ENCODE peak calls at places on chromosomes 2 and 18, in four cellular contexts. Y is MM.1S, C is Karpas-422, P is neuronal stem cell. H is an unnamed sample.

GRCh38 chr2:112175958-112176573 is 37.9 kb downstream of the FBLN7 start:
- DNase-seq in C (no peak), Y (no peak), P (no peak), H (no peak)

GRCh38 chr18:12324991-12325725 is 17.1 kb downstream of the TUBB6 start:
- DNase-seq in P (no peak), Y (no peak), C (no peak), H (no peak)

GRCh38 chr2:70078384-70078783 is 8.9 kb upstream of the PCBP1 start:
- DNase-seq in C (no peak), P (no peak), Y (no peak), H (no peak)

GRCh38 chr18:61285777-61286176 is 47.5 kb upstream of the CDH20 start:
- DNase-seq in P (no peak), C (no peak), Y (no peak), H (no peak)

GRCh38 chr2:206989306-206989705 is 50.0 kb downstream of the CPO start:
- DNase-seq in Y (peak), P (no peak), C (peak), H (peak)

GRCh38 chr2:145984541-145984940 is 1464.6 kb upstream of the ZEB2 start:
- DNase-seq in C (no peak), P (no peak), Y (no peak), H (no peak)

GRCh38 chr2:71538656-71539265 is 85.4 kb downstream of the DYSF start:
- DNase-seq in P (no peak), Y (no peak), C (no peak), H (no peak)

GRCh38 chr2:74407682-74408081 is 13.7 kb downstream of the C2orf81 start:
- DNase-seq in Y (no peak), P (no peak), C (no peak), H (no peak)

GRCh38 chr2:97731274-97732050 is 18.1 kb downstream of the ZAP70 start:
- DNase-seq in P (no peak), Y (no peak), C (no peak), H (no peak)

GRCh38 chr2:16390561-16390960 is 275.1 kb downstream of the CYRIA start:
- DNase-seq in P (no peak), Y (no peak), C (no peak), H (no peak)

GRCh38 chr2:239662413-239663120 is 261.7 kb upstream of the HDAC4 start:
- DNase-seq in P (no peak), Y (no peak), C (no peak), H (no peak)

DNA sequence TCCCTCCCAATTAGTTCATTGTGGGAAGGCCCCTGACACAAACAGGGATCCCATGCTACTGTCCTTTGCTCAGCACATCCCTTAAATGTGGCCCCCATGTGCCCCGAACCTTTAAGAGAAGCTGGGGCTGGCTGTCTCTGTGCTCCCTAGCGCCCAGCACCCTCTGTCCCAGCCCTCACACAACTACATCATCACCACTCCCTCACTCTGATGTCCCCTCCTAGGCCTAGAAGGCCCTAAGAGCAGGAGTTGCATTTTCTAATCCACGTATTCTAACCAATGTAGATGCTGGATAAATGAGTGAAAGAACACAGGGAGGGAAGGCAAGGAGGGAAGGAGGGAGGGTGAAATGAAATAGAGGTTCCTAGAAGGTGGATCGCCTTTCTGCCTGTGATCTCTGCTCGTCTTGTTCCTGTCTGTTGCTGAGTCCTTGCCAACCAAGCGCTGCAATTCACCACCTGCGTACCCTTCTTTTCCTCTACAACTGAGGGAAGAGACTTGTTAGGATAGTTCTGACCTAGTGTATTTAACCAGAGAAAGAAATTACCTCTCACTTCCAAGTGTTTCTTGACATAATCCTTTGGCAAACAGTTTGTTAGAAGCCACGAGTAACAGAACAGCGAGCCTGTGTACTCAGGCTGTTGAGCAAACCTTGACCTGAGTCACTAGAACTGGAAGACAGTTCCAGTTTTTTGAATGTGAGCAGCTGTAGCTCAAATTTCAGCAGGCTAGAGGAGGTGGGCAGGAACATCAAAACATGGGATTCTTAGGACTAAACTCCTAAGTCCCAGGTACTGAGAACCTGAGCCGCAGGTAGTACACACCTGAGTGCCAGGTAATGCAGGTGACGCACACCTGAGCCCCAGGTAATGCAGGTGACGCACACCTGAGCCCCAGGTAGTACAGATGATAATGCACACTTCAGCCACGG is 181.5 kb upstream of the ID2 start:
- DNase-seq in Y (no peak), P (no peak), C (no peak), H (no peak)
- H2AFZ ChIP-seq in Y (no peak), P (no peak), C (no peak), H (no peak)

GRCh38 chr2:136183095-136183494 is 65.1 kb upstream of the CXCR4 start:
- DNase-seq in C (no peak), P (no peak), Y (no peak), H (no peak)
- H2AFZ ChIP-seq in C (no peak), P (peak), Y (no peak), H (no peak)

DNA sequence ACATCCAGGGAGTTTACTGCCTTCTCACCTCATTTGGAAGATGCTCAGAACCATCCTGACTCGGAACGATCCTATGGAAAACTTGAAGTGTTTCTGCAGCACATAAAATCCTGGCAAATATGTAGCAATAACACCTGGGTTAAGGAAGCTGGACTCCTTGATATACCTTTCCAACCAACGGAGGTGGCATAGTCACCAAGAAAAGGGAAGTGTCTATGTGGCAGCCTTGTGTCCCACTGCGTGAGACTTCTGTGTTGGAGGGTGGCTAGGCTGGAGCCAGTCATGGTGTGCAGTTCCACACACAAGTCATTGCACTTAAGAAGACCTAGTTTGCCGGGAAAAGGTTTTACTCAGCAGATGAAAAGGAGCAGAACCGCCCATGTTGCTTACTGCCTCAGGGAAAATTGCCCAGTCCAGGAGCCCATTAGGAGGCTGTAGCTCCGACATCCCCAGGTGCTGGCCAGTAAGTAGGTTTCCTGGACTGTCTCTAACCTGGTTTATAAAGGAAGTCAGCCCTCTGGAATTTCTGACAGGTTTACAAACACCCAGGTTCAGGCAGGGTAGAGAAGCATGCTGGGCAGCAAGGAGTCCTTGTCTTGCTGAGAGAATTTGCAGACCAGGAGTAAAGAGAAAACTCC is 46.2 kb upstream of the SPRED2 start:
- DNase-seq in Y (no peak), C (no peak), P (no peak), H (no peak)
- H2AFZ ChIP-seq in Y (no peak), C (no peak), P (no peak), H (no peak)

GRCh38 chr2:173118385-173118784 is 42.7 kb downstream of the MAP3K20 start:
- DNase-seq in P (no peak), Y (no peak), C (no peak), H (no peak)

GRCh38 chr2:173119069-173119807 is 43.6 kb downstream of the MAP3K20 start:
- DNase-seq in C (no peak), P (no peak), Y (no peak), H (no peak)

GRCh38 chr2:173122936-173123335 is 47.3 kb downstream of the MAP3K20 start:
- DNase-seq in C (no peak), P (no peak), Y (no peak), H (no peak)

GRCh38 chr2:173117678-173118077 is 42.0 kb downstream of the MAP3K20 start:
- DNase-seq in P (no peak), Y (no peak), C (no peak), H (no peak)

GRCh38 chr2:173119944-173120343 is 44.3 kb downstream of the MAP3K20 start:
- DNase-seq in P (no peak), Y (peak), C (no peak), H (no peak)
- H2AFZ ChIP-seq in P (no peak), Y (no peak), C (no peak), H (no peak)

DNA sequence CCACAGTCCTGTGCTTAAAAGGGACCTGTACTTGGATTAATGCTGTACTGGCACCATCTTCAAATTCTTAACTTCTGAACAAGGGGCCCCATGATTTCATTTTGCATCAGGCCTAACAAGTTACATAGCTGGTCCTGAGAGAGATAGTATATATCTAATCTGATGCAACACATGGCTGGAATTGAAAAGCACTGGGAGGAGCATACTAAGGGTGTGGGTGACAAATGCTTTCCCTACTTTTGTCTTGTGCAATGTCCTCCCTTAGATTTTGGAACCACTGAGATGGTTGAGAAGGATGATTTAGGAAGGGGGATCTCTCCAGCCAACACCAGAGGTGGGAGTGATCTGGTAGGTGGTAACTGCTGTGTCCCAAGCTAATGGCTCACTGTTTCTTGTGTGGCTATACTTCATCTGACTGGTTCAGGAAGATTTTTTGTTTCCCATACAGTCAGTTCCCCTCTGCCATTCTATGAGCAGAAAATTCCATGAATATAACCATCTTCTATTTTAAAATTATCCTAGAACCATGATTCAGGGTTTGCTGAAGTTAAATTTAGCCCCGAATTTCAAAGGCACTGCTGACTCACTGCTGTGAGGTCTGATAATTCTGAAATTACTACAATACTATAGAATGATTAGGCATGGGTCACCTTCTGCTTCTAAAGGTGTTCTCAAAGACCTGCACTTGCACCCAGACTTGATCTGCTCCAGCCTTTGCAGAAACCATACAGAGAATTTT is 108.3 kb upstream of the NCKAP5 start:
- DNase-seq in C (no peak), Y (no peak), P (no peak), H (no peak)
- H2AFZ ChIP-seq in C (no peak), Y (no peak), P (no peak), H (no peak)

DNA sequence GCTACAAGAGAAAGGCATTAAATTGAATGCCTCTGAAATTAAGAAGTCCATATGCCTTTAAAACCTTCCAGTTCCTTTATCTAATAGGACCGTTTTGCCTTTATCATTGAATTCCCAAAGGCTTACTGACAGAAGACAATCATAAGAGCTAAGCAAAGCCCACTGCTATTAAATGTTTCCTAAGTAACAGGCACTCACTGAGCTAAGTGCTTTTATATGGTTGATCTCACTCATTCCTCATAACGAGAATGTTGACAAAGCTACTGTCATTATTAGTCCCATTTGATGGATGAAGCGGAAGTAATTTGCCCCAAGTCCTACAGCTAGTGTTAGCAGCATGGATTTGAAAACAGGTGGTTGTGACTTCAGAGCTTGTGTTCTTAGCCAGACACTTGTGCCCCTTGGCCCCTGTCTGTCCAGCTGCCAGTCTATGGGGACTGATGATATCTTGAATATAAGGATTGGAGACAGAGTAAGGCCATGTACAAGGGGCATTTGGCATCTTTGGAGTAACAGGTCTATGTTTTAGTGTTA is 134.9 kb upstream of the SERPINE2 start:
- DNase-seq in Y (no peak), P (no peak), C (no peak), H (no peak)
- H2AFZ ChIP-seq in Y (no peak), P (no peak), C (no peak), H (no peak)

GRCh38 chr2:121860033-121860810 is 104.8 kb downstream of the TSN start:
- DNase-seq in Y (no peak), C (no peak), P (no peak), H (no peak)
- H2AFZ ChIP-seq in Y (no peak), C (no peak), P (no peak), H (no peak)

GRCh38 chr2:37350034-37350433 is 5.6 kb downstream of the QPCT start:
- DNase-seq in C (no peak), P (no peak), Y (peak), H (no peak)

GRCh38 chr2:37348155-37348554 is 3.7 kb downstream of the QPCT start:
- DNase-seq in P (no peak), Y (peak), C (no peak), H (no peak)

GRCh38 chr2:37350917-37351316 is 6.5 kb downstream of the QPCT start:
- DNase-seq in C (no peak), Y (no peak), P (no peak), H (no peak)

GRCh38 chr2:37344453-37345361 is at the start of gene QPCT:
- DNase-seq in C (peak), P (no peak), Y (peak), H (peak)

DNA sequence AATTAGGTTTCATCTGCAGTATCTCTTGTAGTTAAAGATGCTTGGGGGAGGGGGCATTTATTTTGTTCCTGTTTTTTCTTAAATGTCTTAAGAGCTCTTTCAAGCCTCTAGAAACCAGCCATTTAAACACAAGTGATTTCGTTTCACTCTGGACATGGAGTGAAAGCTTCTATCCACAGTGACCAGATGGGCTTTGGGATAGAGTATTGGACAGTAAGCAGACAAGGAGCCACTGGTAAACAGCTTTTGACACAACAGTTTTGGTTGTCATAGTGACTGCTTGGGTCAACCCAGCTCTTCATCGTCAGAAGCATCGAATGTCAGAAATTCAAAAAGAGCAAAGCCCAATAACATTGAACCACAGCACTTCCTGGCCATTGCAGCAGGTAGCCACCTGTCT is 4.9 kb downstream of the QPCT start:
- DNase-seq in C (no peak), Y (peak), P (no peak), H (no peak)
- H2AFZ ChIP-seq in C (no peak), Y (no peak), P (no peak), H (no peak)

GRCh38 chr2:221385716-221386115 is 186.4 kb downstream of the EPHA4 start:
- DNase-seq in Y (no peak), C (no peak), P (no peak), H (no peak)
- H2AFZ ChIP-seq in Y (no peak), C (no peak), P (no peak), H (no peak)

H was measured in DND-41.